ENCODE peak calls at places on chromosomes 6 and 20, in four cellular contexts. One of them, this sample, is unnamed.

GRCh38 chr6:138493413-138493812 is 5.9 kb downstream of the NHSL1 start:
- DNase-seq in glutamatergic neuron: no peak
- DNase-seq in HFF-Myc: peak
- DNase-seq in MM.1S: no peak
- DNase-seq in this sample: no peak

GRCh38 chr6:26361544-26361943 is 3.5 kb upstream of the BTN3A2 start:
- DNase-seq in glutamatergic neuron: no peak
- DNase-seq in HFF-Myc: no peak
- DNase-seq in MM.1S: peak
- DNase-seq in this sample: no peak

GRCh38 chr6:142414462-142414861 is 112.7 kb downstream of the ADGRG6 start:
- DNase-seq in glutamatergic neuron: no peak
- DNase-seq in HFF-Myc: no peak
- DNase-seq in MM.1S: no peak
- DNase-seq in this sample: no peak

GRCh38 chr6:149680490-149680889 is 32.0 kb upstream of the KATNA1 start:
- DNase-seq in glutamatergic neuron: no peak
- DNase-seq in HFF-Myc: no peak
- DNase-seq in MM.1S: no peak
- DNase-seq in this sample: no peak

GRCh38 chr6:156948807-156949206 is 171.6 kb downstream of the ARID1B start:
- DNase-seq in glutamatergic neuron: no peak
- DNase-seq in HFF-Myc: peak
- DNase-seq in MM.1S: no peak
- DNase-seq in this sample: peak

GRCh38 chr6:34938268-34938667 is 49.2 kb downstream of the ANKS1A start:
- DNase-seq in glutamatergic neuron: no peak
- DNase-seq in HFF-Myc: no peak
- DNase-seq in MM.1S: no peak
- DNase-seq in this sample: no peak

GRCh38 chr20:20759132-20759531 is 46.7 kb upstream of the RALGAPA2 start:
- DNase-seq in glutamatergic neuron: no peak
- DNase-seq in HFF-Myc: no peak
- DNase-seq in MM.1S: no peak
- DNase-seq in this sample: no peak

GRCh38 chr6:4543596-4543995 is 232.6 kb upstream of the CDYL start:
- DNase-seq in glutamatergic neuron: no peak
- DNase-seq in HFF-Myc: no peak
- DNase-seq in MM.1S: no peak
- DNase-seq in this sample: no peak

GRCh38 chr6:152240436-152240835 is 396.7 kb downstream of the SYNE1 start:
- DNase-seq in glutamatergic neuron: no peak
- DNase-seq in HFF-Myc: no peak
- DNase-seq in MM.1S: no peak
- DNase-seq in this sample: no peak

GRCh38 chr6:29552512-29553051 is 7.0 kb downstream of the UBD start:
- DNase-seq in glutamatergic neuron: no peak
- DNase-seq in HFF-Myc: peak
- DNase-seq in MM.1S: peak
- DNase-seq in this sample: peak

GRCh38 chr6:30725713-30726505 is 5.8 kb downstream of the TUBB start:
- DNase-seq in glutamatergic neuron: no peak
- DNase-seq in HFF-Myc: no peak
- DNase-seq in MM.1S: no peak
- DNase-seq in this sample: no peak

This sample was measured in Jurkat, Clone E6-1.